ENCODE peak calls at places on chromosomes 2 and 18, in nine cellular contexts. Q is body of pancreas; F is fibroblast of lung; U is endodermal cell; V is right atrium auricular region; L is cardiac muscle cell; S is A673; D is CD4-positive, CD25-positive, alpha-beta regulatory T cell; Z is psoas muscle. M is an unnamed sample.

GRCh38 chr18:57845468-57846103 is 42.5 kb upstream of the ATP8B1 start:
- DNase-seq in Q (no peak), F (no peak), U (no peak), V (no peak), L (peak; percentile 55), S (no peak), D (no peak), Z (no peak), M (no peak)

GRCh38 chr2:65021709-65022108 is 32.5 kb downstream of the SLC1A4 start:
- DNase-seq in Q (no peak), F (no peak), U (no peak), V (no peak), L (no peak), S (no peak), D (no peak), Z (no peak), M (no peak)

GRCh38 chr2:108927936-108928659 is 60.9 kb downstream of the EDAR start:
- DNase-seq in Q (peak; percentile 48), F (peak; percentile 37), U (peak; percentile 83), V (no peak), L (peak; percentile 68), S (peak; percentile 58), D (peak; percentile 51), Z (no peak), M (peak; percentile 16)

GRCh38 chr2:241274127-241274526 is 41.3 kb downstream of the HDLBP start:
- DNase-seq in Q (peak; percentile 56), F (no peak), U (peak; percentile 63), V (peak; percentile 47), L (no peak), S (no peak), D (no peak), Z (no peak), M (no peak)

GRCh38 chr2:172643142-172643541 is 87.3 kb downstream of the PDK1 start:
- DNase-seq in Q (no peak), F (peak; percentile 66), U (no peak), V (no peak), L (no peak), S (no peak), D (peak; percentile 23), Z (no peak), M (no peak)

GRCh38 chr2:226077031-226077430 is 677.5 kb downstream of the NYAP2 start:
- DNase-seq in Q (no peak), F (peak; percentile 30), U (no peak), V (no peak), L (no peak), S (peak; percentile 22), D (no peak), Z (no peak), M (peak; percentile 51)

GRCh38 chr18:56900195-56901094 is 246.4 kb upstream of the BOD1L2 start:
- DNase-seq in Q (peak; percentile 12), F (no peak), U (no peak), V (no peak), L (no peak), S (no peak), D (peak; percentile 2), Z (no peak), M (no peak)

GRCh38 chr18:48787523-48788151 is 163.1 kb downstream of the SMAD7 start:
- DNase-seq in Q (no peak), F (peak; percentile 44), U (peak; percentile 41), V (no peak), L (no peak), S (peak; percentile 39), D (no peak), Z (peak; percentile 30), M (no peak)

DNA sequence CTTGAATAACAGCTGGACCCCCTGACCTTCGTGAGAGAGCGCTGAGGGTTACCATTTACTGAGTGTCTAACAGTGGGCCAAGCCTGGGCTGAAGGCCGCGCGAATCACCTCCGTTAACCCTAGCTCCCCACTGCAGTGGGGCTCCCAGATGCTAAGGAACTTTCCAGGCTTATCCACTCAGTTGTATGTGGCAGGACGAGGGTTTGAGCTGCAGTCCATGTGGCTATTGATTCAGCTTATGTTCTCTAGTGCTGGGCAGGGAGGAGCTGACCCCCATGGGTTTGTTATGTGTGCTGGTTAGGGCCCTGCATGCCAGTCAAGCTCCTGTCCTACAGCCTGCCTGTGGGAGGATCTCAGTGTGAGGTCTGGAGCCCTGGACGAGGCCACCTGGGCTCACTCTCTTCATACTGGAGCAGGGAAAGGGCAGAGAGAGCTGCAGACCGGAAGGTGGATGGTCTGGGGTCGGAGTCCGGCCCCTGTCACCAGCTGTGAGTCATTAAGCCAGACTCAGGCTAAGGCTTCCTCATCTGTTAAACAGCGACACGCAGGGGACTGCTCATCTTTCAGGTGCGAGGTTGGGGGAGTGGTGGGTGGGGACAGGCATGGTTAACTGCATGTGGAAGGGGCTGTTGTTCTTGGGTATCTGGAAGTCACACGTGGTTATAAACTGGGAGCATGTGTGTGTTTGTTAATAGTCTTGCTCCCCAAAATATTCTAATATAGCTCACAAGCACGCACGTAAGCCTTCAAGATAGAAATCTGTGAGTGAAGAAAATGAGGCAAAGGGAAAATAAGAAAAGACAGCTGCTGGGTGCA is 6.6 kb downstream of the PSD4 start:
- DNase-seq in Q (no peak), F (no peak), U (no peak), V (no peak), L (no peak), S (no peak), D (no peak), Z (no peak), M (no peak)
- H3K27ac ChIP-seq in Q (no peak overlapping the region), F (no peak overlapping the region), U (no peak overlapping the region), V (no peak overlapping the region), L (no peak overlapping the region), S (no peak overlapping the region), D (peak overlapping the region; percentile 42), Z (no peak overlapping the region), M (no peak overlapping the region)

GRCh38 chr2:44935854-44936185 is 5.7 kb upstream of the SIX3 start:
- DNase-seq in Q (no peak), F (no peak), U (peak; percentile 83), V (no peak), L (no peak), S (no peak), D (no peak), Z (peak; percentile 26), M (no peak)

GRCh38 chr2:44936275-44936674 is 5.2 kb upstream of the SIX3 start:
- DNase-seq in Q (no peak), F (no peak), U (no peak), V (no peak), L (no peak), S (no peak), D (no peak), Z (peak; percentile 35), M (no peak)

GRCh38 chr2:44934024-44934423 is 7.5 kb upstream of the SIX3 start:
- DNase-seq in Q (no peak), F (no peak), U (peak; percentile 83), V (no peak), L (no peak), S (no peak), D (no peak), Z (peak; percentile 45), M (no peak)

GRCh38 chr2:44934521-44934961 is 7.0 kb upstream of the SIX3 start:
- DNase-seq in Q (no peak), F (no peak), U (peak; percentile 78), V (no peak), L (no peak), S (no peak), D (no peak), Z (no peak), M (no peak)

DNA sequence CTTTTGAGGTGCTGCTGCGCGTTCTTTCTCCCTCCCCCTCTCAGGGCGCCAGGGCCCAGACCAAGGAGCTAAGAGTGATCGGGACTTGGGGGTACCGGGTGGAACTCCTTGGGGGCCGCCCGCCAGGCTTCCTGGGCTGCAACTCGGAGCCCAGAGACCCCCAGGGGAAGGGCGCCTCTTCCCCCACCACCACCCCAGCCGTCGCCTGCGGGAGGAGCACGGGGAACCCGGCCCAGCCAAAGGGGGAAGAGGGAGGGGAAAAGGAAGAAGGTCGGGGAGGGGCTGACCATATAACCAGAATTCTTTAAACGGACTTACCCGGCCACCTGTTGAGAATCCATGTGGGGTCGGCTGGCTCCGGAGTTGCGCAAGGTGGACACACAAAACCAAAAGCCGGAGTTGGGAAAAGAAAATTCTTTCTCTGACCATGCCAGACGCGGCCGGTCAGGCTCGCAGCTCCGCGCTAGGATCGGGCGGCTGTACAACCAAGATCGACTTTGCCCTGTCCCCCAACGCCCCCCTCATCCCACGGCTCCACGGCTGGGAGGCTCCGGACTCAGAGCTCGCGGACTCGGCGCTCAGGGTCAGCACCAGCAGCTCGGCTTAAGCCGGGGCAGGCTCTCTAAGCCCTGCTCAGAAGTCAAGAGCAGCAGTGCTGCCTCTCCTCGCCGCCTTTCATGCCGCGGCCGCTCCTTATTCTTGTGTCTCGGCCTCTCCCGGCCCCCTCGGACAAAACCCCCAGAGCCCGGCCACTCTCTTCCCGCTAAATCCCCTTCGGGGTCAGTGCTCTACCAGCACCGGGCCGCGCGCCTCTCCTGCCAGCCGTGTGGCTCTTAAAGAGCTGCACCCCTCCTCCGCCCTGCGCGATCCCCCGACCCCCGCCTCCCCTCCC is 6.3 kb upstream of the SIX3 start:
- DNase-seq in Q (no peak), F (no peak), U (peak; percentile 85), V (no peak), L (no peak), S (no peak), D (no peak), Z (peak; percentile 48), M (no peak)
- H3K4me3 ChIP-seq in Q (no peak overlapping the region), F (peak overlapping the region; percentile 7), U (peak overlapping the region; percentile 77), V (no peak overlapping the region), L (no peak overlapping the region), S (peak overlapping the region; percentile 38), D (no peak overlapping the region), Z (peak overlapping the region; percentile 55), M (no peak overlapping the region)

DNA sequence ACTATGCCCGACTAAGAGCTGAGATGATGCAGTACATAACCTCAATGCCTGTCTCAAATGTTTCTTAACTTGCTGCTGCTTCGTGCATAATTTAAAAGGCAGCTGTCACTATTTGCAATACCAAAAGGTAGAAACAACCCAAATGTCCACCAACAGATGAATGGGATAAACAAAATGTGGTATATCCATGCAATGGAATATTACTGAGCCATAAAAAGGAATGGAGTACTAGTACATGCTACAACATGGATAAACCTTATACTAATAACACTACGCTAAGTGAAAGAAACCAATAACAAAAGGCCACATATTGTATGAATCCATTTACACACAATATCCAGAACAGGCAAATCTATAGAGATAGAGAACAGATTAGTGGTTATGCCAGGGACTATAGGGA is 13.0 kb upstream of the DGKD start:
- DNase-seq in Q (no peak), F (no peak), U (no peak), V (no peak), L (no peak), S (no peak), D (no peak), Z (no peak), M (no peak)
- H3K27me3 ChIP-seq in Q (no peaks in the 10 kb centered on the region), F (peaks cover 3% of the 10 kb centered on the region), U (no peaks in the 10 kb centered on the region), V (no peaks in the 10 kb centered on the region), L (no peaks in the 10 kb centered on the region), S (no peaks in the 10 kb centered on the region), D (no peaks in the 10 kb centered on the region), Z (no peaks in the 10 kb centered on the region), M (peaks cover 6% of the 10 kb centered on the region)

GRCh38 chr2:164871404-164871803 is 29.8 kb upstream of the COBLL1 start:
- DNase-seq in Q (no peak), F (no peak), U (no peak), V (no peak), L (no peak), S (no peak), D (no peak), Z (no peak), M (no peak)

GRCh38 chr2:164873096-164873670 is 31.6 kb upstream of the COBLL1 start:
- DNase-seq in Q (no peak), F (no peak), U (no peak), V (no peak), L (no peak), S (no peak), D (no peak), Z (no peak), M (no peak)

GRCh38 chr2:164877927-164878326 is 36.3 kb upstream of the COBLL1 start:
- DNase-seq in Q (no peak), F (no peak), U (no peak), V (no peak), L (no peak), S (no peak), D (no peak), Z (no peak), M (no peak)

GRCh38 chr2:164877169-164877568 is 35.5 kb upstream of the COBLL1 start:
- DNase-seq in Q (no peak), F (no peak), U (no peak), V (no peak), L (no peak), S (no peak), D (no peak), Z (no peak), M (no peak)

GRCh38 chr2:164875334-164876205 is 33.9 kb upstream of the COBLL1 start:
- DNase-seq in Q (no peak), F (no peak), U (no peak), V (no peak), L (no peak), S (no peak), D (no peak), Z (no peak), M (no peak)
- H3K27ac ChIP-seq in Q (no peak overlapping the region), F (no peak overlapping the region), U (no peak overlapping the region), V (no peak overlapping the region), L (no peak overlapping the region), S (no peak overlapping the region), D (no peak overlapping the region), Z (no peak overlapping the region), M (no peak overlapping the region)